ENCODE peak calls at places on chromosomes 12 and 14, in four cellular contexts. One of them, this sample, is unnamed.

GRCh38 chr12:98002887-98003493 is 512.4 kb upstream of the TMPO start:
- DNase-seq in hippocampal formation: peak; percentile 3
- DNase-seq in fibroblast of the conjunctiva: peak; percentile 4
- DNase-seq in adrenal gland: peak; percentile 16
- DNase-seq in this sample: peak; percentile 13

GRCh38 chr12:117680311-117680710 is 288.5 kb downstream of the KSR2 start:
- DNase-seq in hippocampal formation: no peak
- DNase-seq in fibroblast of the conjunctiva: no peak
- DNase-seq in adrenal gland: no peak
- DNase-seq in this sample: no peak

GRCh38 chr12:28569698-28570411 is 379.6 kb downstream of the CCDC91 start:
- DNase-seq in hippocampal formation: no peak
- DNase-seq in fibroblast of the conjunctiva: peak; percentile 71
- DNase-seq in adrenal gland: no peak
- DNase-seq in this sample: no peak

GRCh38 chr12:98509063-98509462 is 6.3 kb upstream of the TMPO start:
- DNase-seq in hippocampal formation: no peak
- DNase-seq in fibroblast of the conjunctiva: no peak
- DNase-seq in adrenal gland: no peak
- DNase-seq in this sample: no peak

GRCh38 chr14:51242545-51243490 is 2.8 kb downstream of the TMX1 start:
- DNase-seq in hippocampal formation: no peak
- DNase-seq in fibroblast of the conjunctiva: no peak
- DNase-seq in adrenal gland: no peak
- DNase-seq in this sample: no peak

GRCh38 chr12:115320967-115321366 is 637.0 kb upstream of the TBX3 start:
- DNase-seq in hippocampal formation: no peak
- DNase-seq in fibroblast of the conjunctiva: no peak
- DNase-seq in adrenal gland: peak; percentile 95
- DNase-seq in this sample: no peak

GRCh38 chr14:77988096-77988870 is 181.9 kb upstream of the NRXN3 start:
- DNase-seq in hippocampal formation: no peak
- DNase-seq in fibroblast of the conjunctiva: no peak
- DNase-seq in adrenal gland: no peak
- DNase-seq in this sample: no peak

GRCh38 chr14:95679148-95679547 is 7.1 kb upstream of the TCL1B start:
- DNase-seq in hippocampal formation: no peak
- DNase-seq in fibroblast of the conjunctiva: no peak
- DNase-seq in adrenal gland: peak; percentile 49
- DNase-seq in this sample: no peak

GRCh38 chr14:32932921-32933622 is 5.6 kb upstream of the NPAS3 start:
- DNase-seq in hippocampal formation: peak; percentile 57
- DNase-seq in fibroblast of the conjunctiva: no peak
- DNase-seq in adrenal gland: peak; percentile 22
- DNase-seq in this sample: no peak

GRCh38 chr12:47276253-47277070 is 196.7 kb upstream of the AMIGO2 start:
- DNase-seq in hippocampal formation: peak; percentile 1
- DNase-seq in fibroblast of the conjunctiva: peak; percentile 36
- DNase-seq in adrenal gland: no peak
- DNase-seq in this sample: no peak

GRCh38 chr14:85991156-85991555 is 461.2 kb downstream of the FLRT2 start:
- DNase-seq in hippocampal formation: no peak
- DNase-seq in fibroblast of the conjunctiva: peak; percentile 18
- DNase-seq in adrenal gland: no peak
- DNase-seq in this sample: no peak

GRCh38 chr12:7431993-7432685 is 11.8 kb downstream of the CD163L1 start:
- DNase-seq in hippocampal formation: no peak
- DNase-seq in fibroblast of the conjunctiva: no peak
- DNase-seq in adrenal gland: no peak
- DNase-seq in this sample: no peak

GRCh38 chr12:112433551-112433950 is 14.8 kb downstream of the PTPN11 start:
- DNase-seq in hippocampal formation: no peak
- DNase-seq in fibroblast of the conjunctiva: no peak
- DNase-seq in adrenal gland: no peak
- DNase-seq in this sample: no peak

This sample was measured in putamen.